ENCODE peak calls at places on chromosomes 1 and 21, in six cellular contexts. Q, O, M, Y, I and X are unnamed samples.

GRCh38 chr1:214068979-214069378 is 81.2 kb downstream of the PROX1 start:
- DNase-seq in Q (no peak), O (no peak), M (no peak), Y (no peak), I (no peak), X (no peak)

GRCh38 chr1:100448371-100448770 is 89.6 kb upstream of the GPR88 start:
- DNase-seq in Q (no peak), O (no peak), M (no peak), Y (no peak), I (no peak), X (no peak)

GRCh38 chr1:1182491-1183220 is 9.0 kb downstream of the TTLL10 start:
- DNase-seq in Q (no peak), O (peak), M (no peak), Y (no peak), I (no peak), X (no peak)

GRCh38 chr21:34865922-34866271 is 183.2 kb downstream of the RUNX1 start:
- DNase-seq in Q (no peak), O (peak), M (no peak), Y (no peak), I (no peak), X (peak)

GRCh38 chr21:45420061-45420521 is 15.1 kb downstream of the COL18A1 start:
- DNase-seq in Q (no peak), O (peak), M (no peak), Y (no peak), I (no peak), X (no peak)

GRCh38 chr21:42524341-42525227 is 10.9 kb downstream of the SLC37A1 start:
- DNase-seq in Q (no peak), O (peak), M (no peak), Y (no peak), I (peak), X (peak)

GRCh38 chr1:99659755-99660210 is 13.9 kb downstream of the PALMD start:
- DNase-seq in Q (no peak), O (no peak), M (no peak), Y (no peak), I (no peak), X (peak)

GRCh38 chr1:54866801-54867716 is 19.9 kb downstream of the DHCR24 start:
- DNase-seq in Q (no peak), O (peak), M (no peak), Y (no peak), I (no peak), X (no peak)

GRCh38 chr1:201718346-201719202 is 110.4 kb upstream of the IPO9 start:
- DNase-seq in Q (no peak), O (no peak), M (peak), Y (no peak), I (peak), X (no peak)

GRCh38 chr1:208183977-208184901 is 59.9 kb downstream of the PLXNA2 start:
- DNase-seq in Q (no peak), O (no peak), M (peak), Y (peak), I (peak), X (peak)

GRCh38 chr1:8629241-8630091 is 188.0 kb downstream of the RERE start:
- DNase-seq in Q (no peak), O (no peak), M (no peak), Y (no peak), I (no peak), X (peak)

GRCh38 chr1:21337010-21337437 is 46.8 kb upstream of the ECE1 start:
- DNase-seq in Q (no peak), O (no peak), M (no peak), Y (no peak), I (no peak), X (peak)

GRCh38 chr1:197272791-197273190 is 4.7 kb downstream of the CRB1 start:
- DNase-seq in Q (no peak), O (no peak), M (no peak), Y (no peak), I (no peak), X (no peak)

GRCh38 chr21:28193189-28193588 is 799.5 kb downstream of the LTN1 start:
- DNase-seq in Q (no peak), O (no peak), M (no peak), Y (no peak), I (no peak), X (no peak)

GRCh38 chr21:38388684-38389676 is 109.3 kb downstream of the ERG start:
- DNase-seq in Q (no peak), O (no peak), M (no peak), Y (no peak), I (no peak), X (no peak)

GRCh38 chr1:30718636-30719405 is 4.6 kb downstream of the MATN1 start:
- DNase-seq in Q (no peak), O (peak), M (peak), Y (peak), I (peak), X (peak)
- H3K9ac ChIP-seq in Q (no peak), O (peak), M (peak), Y (peak), I (peak), X (peak)

DNA sequence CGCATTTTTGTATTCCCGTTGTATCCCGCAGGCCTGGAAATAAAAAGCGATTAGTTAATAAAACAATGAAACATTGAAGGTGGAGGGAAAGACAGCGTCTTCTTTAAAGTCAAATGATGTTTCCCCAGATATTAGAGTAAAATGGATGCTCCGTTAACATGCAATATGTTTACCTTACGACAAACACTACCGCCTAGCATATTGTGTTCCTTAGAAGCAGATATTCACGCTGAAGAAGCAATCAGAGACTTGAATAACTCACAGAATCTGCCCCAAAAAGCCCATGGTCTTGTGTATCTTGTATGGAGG is 583 bp upstream of the B4GALT3 start:
- DNase-seq in Q (no peak), O (no peak), M (no peak), Y (no peak), I (no peak), X (no peak)
- H3K4me3 ChIP-seq in Q (peak), O (peak), M (peak), Y (peak), I (peak), X (peak)

DNA sequence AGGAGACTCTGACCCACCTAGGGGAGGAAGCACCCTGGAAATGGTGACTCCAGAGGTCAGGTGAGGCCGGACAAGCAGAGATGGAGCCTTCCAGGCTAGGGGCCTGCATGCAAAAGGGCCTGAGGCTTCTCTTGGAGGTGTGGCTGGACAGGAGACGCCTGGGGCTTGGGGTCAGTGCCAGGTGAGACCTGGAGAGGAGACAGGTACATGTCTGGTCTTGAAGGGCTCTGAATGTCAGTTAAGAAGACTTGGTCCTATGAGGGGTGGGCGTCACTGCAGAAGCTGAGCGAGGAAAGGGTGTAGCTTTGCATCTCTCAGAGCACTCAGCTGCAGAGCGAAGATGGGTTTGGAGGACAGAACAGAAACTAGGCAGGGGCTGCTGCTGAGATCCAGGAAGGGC is 14.3 kb downstream of the LRP8 start:
- DNase-seq in Q (no peak), O (no peak), M (no peak), Y (no peak), I (no peak), X (no peak)
- H3K9ac ChIP-seq in Q (no peak), O (no peak), M (no peak), Y (no peak), I (no peak), X (no peak)

GRCh38 chr1:247211339-247211738 is 39.5 kb upstream of the ZNF124 start:
- DNase-seq in Q (no peak), O (no peak), M (no peak), Y (no peak), I (peak), X (no peak)
- H3K4me3 ChIP-seq in Q (no peak), O (no peak), M (no peak), Y (no peak), I (no peak), X (no peak)